ENCODE peak calls at places on chromosomes 4 and X, in six cellular contexts. B is left ventricle myocardium inferior, A is tibial artery, U is brain microvascular endothelial cell, E is fibroblast of pulmonary artery, I is HCT116. T is an unnamed sample.

GRCh38 chrX:38717871-38718270 is 83.4 kb upstream of the MID1IP1 start:
- DNase-seq in U (peak), A (no peak), B (no peak), E (peak), I (peak), T (no peak)

GRCh38 chr4:185902654-185903053 is 90.7 kb upstream of the SORBS2 start:
- DNase-seq in E (no peak), A (no peak), U (peak), B (no peak), I (no peak), T (no peak)

GRCh38 chrX:58025979-58026378 is 115.7 kb upstream of the ZXDA start:
- DNase-seq in B (no peak), E (peak), I (peak), U (peak), A (no peak), T (no peak)

GRCh38 chr4:2441393-2442174 is 22.8 kb downstream of the CFAP99 start:
- DNase-seq in U (peak), E (peak), I (peak), B (peak), A (no peak), T (peak)

GRCh38 chr4:61630548-61630947 is 430.4 kb downstream of the ADGRL3 start:
- DNase-seq in E (no peak), B (no peak), U (no peak), A (no peak), I (no peak), T (no peak)

GRCh38 chr4:41446391-41446790 is 91.6 kb upstream of the LIMCH1 start:
- DNase-seq in E (no peak), I (no peak), U (no peak), B (no peak), A (no peak), T (no peak)

GRCh38 chr4:163515198-163515597 is 20.7 kb downstream of the TMA16 start:
- DNase-seq in A (no peak), I (no peak), E (no peak), U (no peak), B (no peak), T (no peak)

GRCh38 chrX:13489451-13489850 is 80.0 kb upstream of the EGFL6 start:
- DNase-seq in E (peak), B (peak), U (peak), A (peak), I (no peak), T (no peak)

GRCh38 chr4:183098080-183098722 is 856 bp upstream of the WWC2 start:
- DNase-seq in I (no peak), A (peak), B (peak), U (peak), E (peak), T (no peak)

GRCh38 chr4:126046081-126046614 is 731.4 kb downstream of the FAT4 start:
- DNase-seq in E (peak), B (no peak), U (no peak), A (no peak), I (no peak), T (no peak)

DNA sequence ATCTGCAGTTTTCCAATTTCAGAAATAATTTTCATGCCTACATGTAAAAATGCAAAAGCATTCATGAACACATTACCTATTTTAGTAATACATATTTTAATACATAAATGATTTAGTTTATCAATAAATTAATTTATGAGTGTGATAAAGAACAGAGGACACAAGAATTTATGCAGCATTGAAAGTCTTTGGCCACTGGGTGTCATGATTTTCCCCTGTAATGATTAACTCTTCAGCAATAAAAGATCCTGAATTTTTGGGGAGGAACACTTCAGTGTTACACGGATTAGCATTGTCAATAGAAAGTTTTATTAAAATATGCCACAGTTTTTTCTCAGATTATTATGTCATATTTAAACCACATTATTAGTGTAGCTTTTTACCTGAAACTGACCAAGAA is 8.6 kb upstream of the VCX2 start:
- DNase-seq in U (no peak), A (no peak), E (peak), I (no peak), B (no peak), T (no peak)
- TF ChIP-seq CTCF in U (peak), A (peak), E (no peak), I (no peak), B (peak), T (no peak)

GRCh38 chrX:44343412-44343942 is at the start of gene EFHC2:
- DNase-seq in U (peak), I (no peak), E (peak), A (peak), B (peak), T (no peak)

GRCh38 chrX:44344687-44345086 is 1.2 kb upstream of the EFHC2 start:
- DNase-seq in B (no peak), A (no peak), E (no peak), U (no peak), I (no peak), T (no peak)

GRCh38 chrX:44338361-44338760 is 5.1 kb downstream of the EFHC2 start:
- DNase-seq in I (no peak), E (no peak), B (no peak), A (no peak), U (no peak), T (no peak)

GRCh38 chrX:44344194-44344593 is 722 bp upstream of the EFHC2 start:
- DNase-seq in E (no peak), A (no peak), B (no peak), U (no peak), I (no peak), T (no peak)

GRCh38 chrX:44342866-44343265 is 606 bp downstream of the EFHC2 start:
- DNase-seq in E (no peak), U (no peak), A (no peak), B (no peak), I (no peak), T (no peak)
- H3K4me3 ChIP-seq in E (peak), U (peak), A (no peak), B (peak), I (no peak), T (no peak)

GRCh38 chrX:125131146-125131545 is 188.5 kb upstream of the TEX13C start:
- DNase-seq in B (no peak), E (no peak), I (no peak), A (no peak), U (no peak), T (no peak)
- TF ChIP-seq CTCF in B (no peak), E (no peak), I (no peak), A (no peak), U (no peak), T (no peak)

DNA sequence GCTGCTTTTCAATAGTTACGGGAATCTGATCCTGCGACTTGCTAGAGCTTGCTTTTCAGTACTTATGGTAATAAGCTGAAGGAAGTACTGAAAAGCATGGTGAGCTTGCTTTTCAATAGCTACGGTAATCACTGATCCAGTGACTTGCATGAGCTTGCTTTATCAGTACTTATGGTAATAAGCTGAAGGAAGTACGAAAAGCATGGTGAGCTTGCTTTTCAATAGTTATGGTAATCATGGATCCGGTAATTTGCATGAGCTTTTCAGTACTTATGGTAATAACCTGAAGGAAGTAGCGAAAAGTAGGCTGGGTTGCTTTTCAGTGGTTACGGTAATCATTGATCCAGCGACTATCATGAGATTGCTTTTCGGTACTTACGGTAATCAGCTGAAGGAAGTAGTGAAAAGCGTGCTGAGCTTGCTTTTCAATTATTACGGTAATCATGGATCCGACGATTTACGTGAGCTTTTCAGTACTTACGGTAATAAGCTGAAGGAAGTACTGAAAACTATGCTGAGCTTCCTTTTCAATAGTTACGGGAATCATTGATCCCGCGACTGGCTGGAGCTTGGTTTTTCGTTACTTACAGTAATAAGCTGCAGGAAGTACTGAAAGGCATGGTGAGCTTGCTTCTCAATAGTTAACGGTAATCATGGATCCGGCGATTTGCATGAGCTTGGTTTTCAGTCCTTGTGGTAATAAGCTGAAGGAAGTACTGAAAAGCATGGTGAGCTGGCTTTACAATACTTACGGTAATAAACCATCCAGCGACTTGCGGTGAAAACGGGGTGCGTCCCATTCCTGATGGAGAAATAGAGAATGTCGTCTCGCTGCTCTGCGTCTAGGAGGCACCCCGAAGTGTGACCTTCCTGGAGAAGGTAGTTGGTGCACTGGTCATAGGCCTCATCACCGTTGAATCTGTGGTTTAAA is 6.5 kb downstream of the CRLF2 start:
- DNase-seq in B (no peak), A (no peak), I (peak), E (peak), U (peak), T (no peak)
- H3K4me3 ChIP-seq in B (peak), A (peak), I (peak), E (no peak), U (no peak), T (peak)

GRCh38 chrX:68180501-68181061 is 252.7 kb downstream of the OPHN1 start:
- DNase-seq in I (no peak), U (no peak), B (no peak), A (no peak), E (no peak), T (no peak)

GRCh38 chrX:68186552-68187262 is 246.6 kb downstream of the OPHN1 start:
- DNase-seq in U (no peak), A (no peak), E (peak), B (no peak), I (no peak), T (no peak)

GRCh38 chrX:68179355-68179754 is 253.9 kb downstream of the OPHN1 start:
- DNase-seq in A (no peak), E (peak), U (no peak), B (no peak), I (no peak), T (no peak)

GRCh38 chrX:68185161-68185560 is 248.1 kb downstream of the OPHN1 start:
- DNase-seq in B (no peak), A (no peak), U (no peak), E (no peak), I (no peak), T (no peak)

GRCh38 chrX:68183612-68184214 is 249.6 kb downstream of the OPHN1 start:
- DNase-seq in I (no peak), U (peak), A (no peak), E (peak), B (no peak), T (no peak)
- TF ChIP-seq CTCF in I (peak), U (peak), A (no peak), E (peak), B (peak), T (peak)

DNA sequence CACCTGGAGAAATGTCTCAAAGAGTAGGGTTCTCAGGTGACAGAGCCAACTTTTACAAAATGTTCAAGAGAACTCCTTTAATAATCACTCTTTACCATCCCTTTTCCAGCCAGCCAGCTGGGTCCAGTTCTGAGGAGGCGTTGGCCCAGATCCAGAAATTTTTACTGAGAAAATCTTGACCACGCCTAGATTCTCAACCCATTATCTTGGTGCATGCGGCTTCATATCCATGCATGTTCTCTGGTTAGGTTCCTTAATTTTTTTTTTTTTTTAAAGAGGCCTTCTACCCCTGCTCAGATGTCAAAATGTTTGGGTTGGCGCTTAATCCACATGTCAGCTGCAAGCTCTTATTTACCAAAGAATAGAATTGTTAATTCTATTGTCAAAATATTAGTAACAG is 12.0 kb upstream of the MAP7D2 start:
- DNase-seq in A (no peak), U (no peak), B (no peak), E (no peak), I (no peak), T (no peak)
- H3K4me3 ChIP-seq in A (no peak), U (no peak), B (no peak), E (no peak), I (no peak), T (no peak)

GRCh38 chrX:153922932-153923857 is 2.9 kb downstream of the ARHGAP4 start:
- DNase-seq in E (peak), B (peak), I (no peak), U (no peak), A (peak), T (no peak)
- TF ChIP-seq CTCF in E (peak), B (peak), I (no peak), U (peak), A (peak), T (no peak)